ENCODE peak calls at places on chromosomes 3 and 15, in ten cellular contexts. B is endothelial cell of umbilical vein; M is fibroblast of lung; G is CD8-positive, alpha-beta T cell; K is HCT116; Y is sigmoid colon; E is A549; H is DND-41; X is body of pancreas; O is PC-9. Q is an unnamed sample. For H3K9me3, the result is how much of the 10 kb centered on the place peaks cover.

GRCh38 chr3:132354916-132355702 is 37.9 kb downstream of the ACP3 start:
- DNase-seq in B (no peak), M (no peak), G (no peak), K (no peak), Y (no peak), E (no peak), H (no peak), X (no peak), O (no peak), Q (peak)

GRCh38 chr15:63895787-63896218 is 62.1 kb upstream of the HERC1 start:
- DNase-seq in B (no peak), M (no peak), G (no peak), K (no peak), Y (no peak), E (no peak), H (no peak), X (no peak), O (no peak), Q (no peak)

GRCh38 chr3:185070491-185071335 is 82.1 kb downstream of the C3orf70 start:
- DNase-seq in B (peak), M (peak), G (no peak), K (peak), Y (no peak), E (peak), H (no peak), X (peak), O (peak), Q (peak)

GRCh38 chr3:127689266-127689860 is 16.6 kb downstream of the ABTB1 start:
- DNase-seq in B (no peak), M (no peak), G (no peak), K (no peak), Y (peak), E (no peak), H (no peak), X (no peak), O (no peak), Q (no peak)

GRCh38 chr3:194364652-194365434 is 4.7 kb downstream of the LRRC15 start:
- DNase-seq in B (peak), M (peak), G (no peak), K (no peak), Y (no peak), E (no peak), H (no peak), X (peak), O (no peak), Q (no peak)

GRCh38 chr3:54830658-54831057 is 97.2 kb downstream of the LRTM1 start:
- DNase-seq in B (no peak), M (peak), G (no peak), K (peak), Y (no peak), E (peak), H (peak), X (no peak), O (peak), Q (peak)

GRCh38 chr15:51828621-51829359 is 663 bp upstream of the TMOD3 start:
- DNase-seq in B (no peak), M (no peak), G (no peak), K (no peak), Y (no peak), E (peak), H (no peak), X (no peak), O (peak), Q (no peak)

GRCh38 chr3:157713101-157713500 is 209.9 kb upstream of the VEPH1 start:
- DNase-seq in B (no peak), M (no peak), G (no peak), K (no peak), Y (no peak), E (no peak), H (no peak), X (no peak), O (no peak), Q (no peak)

GRCh38 chr15:43440721-43441281 is 52.2 kb downstream of the TP53BP1 start:
- DNase-seq in B (peak), M (peak), G (no peak), K (peak), Y (peak), E (peak), H (peak), X (peak), O (peak), Q (peak)

GRCh38 chr3:4512895-4513616 is 19.9 kb downstream of the ITPR1 start:
- DNase-seq in B (no peak), M (no peak), G (no peak), K (no peak), Y (no peak), E (no peak), H (peak), X (no peak), O (no peak), Q (no peak)

GRCh38 chr3:58562498-58562897 is 14.7 kb downstream of the FAM107A start:
- DNase-seq in B (no peak), M (no peak), G (no peak), K (no peak), Y (no peak), E (no peak), H (no peak), X (no peak), O (no peak), Q (no peak)

GRCh38 chr3:134829716-134830115 is 34.7 kb downstream of the EPHB1 start:
- DNase-seq in B (no peak), M (no peak), G (no peak), K (no peak), Y (no peak), E (no peak), H (no peak), X (no peak), O (no peak), Q (no peak)

GRCh38 chr3:86175593-86175992 is 815.4 kb downstream of the VGLL3 start:
- DNase-seq in B (no peak), M (no peak), G (no peak), K (no peak), Y (no peak), E (no peak), H (no peak), X (peak), O (no peak), Q (no peak)

GRCh38 chr3:128144512-128144911 is 8.8 kb upstream of the EEFSEC start:
- DNase-seq in B (no peak), M (no peak), G (no peak), K (no peak), Y (no peak), E (no peak), H (no peak), X (no peak), O (no peak), Q (no peak)

GRCh38 chr15:62352817-62353216 is 187.7 kb upstream of the C2CD4B start:
- DNase-seq in B (no peak), M (no peak), G (no peak), K (no peak), Y (no peak), E (no peak), H (no peak), X (no peak), O (no peak), Q (no peak)

GRCh38 chr3:67635806-67636205 is 18.6 kb downstream of the SUCLG2 start:
- DNase-seq in B (no peak), M (peak), G (no peak), K (no peak), Y (no peak), E (no peak), H (no peak), X (no peak), O (no peak), Q (no peak)

GRCh38 chr3:81470416-81470978 is 290.9 kb downstream of the GBE1 start:
- DNase-seq in B (no peak), M (no peak), G (no peak), K (no peak), Y (no peak), E (no peak), H (no peak), X (no peak), O (no peak), Q (no peak)

GRCh38 chr15:60733196-60733595 is 254.3 kb upstream of the ICE2 start:
- DNase-seq in B (no peak), M (no peak), G (no peak), K (no peak), Y (no peak), E (no peak), H (no peak), X (no peak), O (no peak), Q (no peak)

GRCh38 chr15:101188517-101189340 is 63.1 kb downstream of the CHSY1 start:
- DNase-seq in B (peak), M (peak), G (no peak), K (no peak), Y (no peak), E (no peak), H (no peak), X (no peak), O (no peak), Q (no peak)

GRCh38 chr3:57397175-57398026 is 104.9 kb upstream of the ASB14 start:
- DNase-seq in B (peak), M (peak), G (peak), K (peak), Y (no peak), E (peak), H (peak), X (peak), O (peak), Q (peak)

GRCh38 chr15:41691471-41691870 is 31.3 kb downstream of the MGA start:
- DNase-seq in B (peak), M (no peak), G (no peak), K (no peak), Y (no peak), E (no peak), H (no peak), X (no peak), O (no peak), Q (no peak)

GRCh38 chr3:125229168-125229567 is 16.6 kb upstream of the SLC12A8 start:
- DNase-seq in B (no peak), M (no peak), G (no peak), K (no peak), Y (no peak), E (no peak), H (no peak), X (no peak), O (no peak), Q (no peak)

GRCh38 chr3:79086514-79086913 is 681.3 kb downstream of the ROBO1 start:
- DNase-seq in B (peak), M (peak), G (no peak), K (peak), Y (peak), E (peak), H (peak), X (peak), O (peak), Q (peak)

GRCh38 chr3:188082040-188082439 is 71.9 kb upstream of the LPP start:
- DNase-seq in B (no peak), M (peak), G (no peak), K (no peak), Y (no peak), E (no peak), H (no peak), X (peak), O (no peak), Q (no peak)

GRCh38 chr3:158768361-158768787 is 33.5 kb upstream of the MFSD1 start:
- DNase-seq in B (peak), M (peak), G (no peak), K (no peak), Y (peak), E (peak), H (no peak), X (peak), O (peak), Q (peak)

GRCh38 chr3:65685621-65686020 is 353.1 kb downstream of the MAGI1 start:
- DNase-seq in B (peak), M (peak), G (no peak), K (no peak), Y (no peak), E (no peak), H (no peak), X (peak), O (no peak), Q (no peak)

GRCh38 chr3:115930922-115931321 is 307.6 kb downstream of the GAP43 start:
- DNase-seq in B (no peak), M (no peak), G (no peak), K (no peak), Y (no peak), E (no peak), H (no peak), X (no peak), O (no peak), Q (no peak)

GRCh38 chr15:63474810-63475316 is 29.5 kb upstream of the USP3 start:
- DNase-seq in B (no peak), M (no peak), G (no peak), K (no peak), Y (no peak), E (peak), H (no peak), X (peak), O (no peak), Q (peak)

GRCh38 chr3:183188895-183189462 is 26.4 kb upstream of the LAMP3 start:
- DNase-seq in B (peak), M (no peak), G (no peak), K (peak), Y (no peak), E (peak), H (peak), X (peak), O (no peak), Q (no peak)

GRCh38 chr15:95635666-95636065 is 694.8 kb upstream of the NR2F2 start:
- DNase-seq in B (no peak), M (no peak), G (no peak), K (no peak), Y (no peak), E (no peak), H (no peak), X (no peak), O (no peak), Q (no peak)
- H3K27ac ChIP-seq in B (no peak), M (no peak), G (no peak), K (no peak), Y (no peak), E (no peak), H (no peak), X (no peak), O (peak), Q (no peak)

GRCh38 chr15:20657084-20657483 is 115.5 kb upstream of the GOLGA6L6 start:
- DNase-seq in B (no peak), M (no peak), G (no peak), K (no peak), Y (no peak), E (no peak), H (no peak), X (no peak), O (no peak), Q (no peak)

GRCh38 chr15:20658024-20658423 is 116.4 kb upstream of the GOLGA6L6 start:
- DNase-seq in B (no peak), M (no peak), G (no peak), K (no peak), Y (no peak), E (no peak), H (no peak), X (no peak), O (no peak), Q (no peak)

DNA sequence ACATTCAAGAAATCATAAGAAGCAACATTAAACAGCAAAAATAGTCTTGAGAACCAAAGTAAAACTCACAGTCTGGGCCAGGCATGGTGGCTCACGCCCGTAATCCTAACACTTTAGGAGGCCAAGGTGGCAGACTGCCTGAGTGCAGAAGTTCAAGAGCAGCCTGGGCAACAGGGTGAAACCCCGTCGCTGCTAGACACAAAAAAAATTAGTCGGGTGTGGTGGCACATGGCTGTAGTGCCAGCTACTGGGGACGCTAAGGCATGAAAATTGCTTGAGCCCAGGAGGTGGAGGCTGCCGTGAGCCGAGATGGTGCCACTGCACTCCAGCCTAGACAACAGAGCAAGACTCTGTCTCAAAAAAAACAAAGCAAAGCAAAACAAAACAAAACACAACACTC is 117.7 kb upstream of the GOLGA6L6 start:
- DNase-seq in B (no peak), M (no peak), G (no peak), K (no peak), Y (no peak), E (no peak), H (no peak), X (no peak), O (no peak), Q (no peak)
- H3K9me3 ChIP-seq in B (under half), M (under half), G (under half), K (under half), Y (under half), E (under half), H (under half), X (under half), O (under half), Q (under half)

DNA sequence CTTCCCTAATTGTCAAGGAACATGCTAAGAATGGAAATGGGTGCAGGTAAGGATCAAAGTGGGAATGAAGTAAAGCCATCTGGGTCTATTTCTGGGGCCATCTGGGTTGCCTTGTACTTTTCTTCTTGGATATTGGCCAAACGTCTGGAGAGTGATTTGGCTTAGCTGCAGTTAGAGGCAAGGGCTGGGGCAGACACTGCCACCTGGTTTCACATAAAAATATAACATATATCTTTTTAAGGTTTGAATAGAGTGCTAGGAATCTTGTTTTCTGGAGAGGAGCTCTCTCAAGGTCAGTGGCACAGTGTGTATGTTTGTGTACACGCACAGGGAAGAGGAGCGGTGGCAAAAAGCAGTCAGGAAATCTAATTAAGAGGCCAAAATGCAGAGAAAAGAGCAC is 24.7 kb upstream of the EOMES start:
- DNase-seq in B (no peak), M (no peak), G (no peak), K (no peak), Y (no peak), E (no peak), H (no peak), X (no peak), O (no peak), Q (no peak)
- H3K4me3 ChIP-seq in B (no peak), M (no peak), G (no peak), K (no peak), Y (no peak), E (no peak), H (no peak), X (no peak), O (no peak), Q (no peak)

GRCh38 chr15:70765504-70766281 is 2.3 kb upstream of the UACA start:
- DNase-seq in B (no peak), M (peak), G (no peak), K (no peak), Y (no peak), E (no peak), H (no peak), X (no peak), O (no peak), Q (no peak)
- H3K27ac ChIP-seq in B (no peak), M (no peak), G (no peak), K (no peak), Y (no peak), E (no peak), H (no peak), X (no peak), O (no peak), Q (no peak)

DNA sequence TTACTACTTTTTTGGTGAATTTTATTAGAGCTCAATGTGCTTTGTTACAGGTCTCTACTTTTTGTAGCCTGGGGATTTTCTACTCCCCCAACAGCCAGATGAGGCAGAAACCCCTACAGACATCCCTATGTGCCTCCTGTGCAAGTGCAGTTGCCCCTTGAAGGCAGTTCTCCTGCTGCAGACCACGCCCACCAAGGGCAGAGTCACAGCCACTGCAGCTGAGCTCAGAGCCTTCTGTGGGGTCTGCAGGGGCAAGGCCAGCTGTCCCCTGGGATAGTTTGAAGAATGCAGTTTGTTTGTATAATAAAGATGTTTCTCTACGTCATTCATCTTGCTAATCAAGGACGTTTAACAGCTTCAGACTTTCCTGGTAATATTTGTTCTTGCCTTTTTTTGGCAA is 76.8 kb downstream of the NPAP1 start:
- DNase-seq in B (no peak), M (no peak), G (no peak), K (no peak), Y (no peak), E (no peak), H (peak), X (no peak), O (no peak), Q (no peak)
- H3K9me3 ChIP-seq in B (under half), M (under half), G (under half), K (under half), Y (under half), E (under half), H (under half), X (under half), O (under half), Q (under half)

GRCh38 chr15:28884151-28884940 is 1.4 kb upstream of the APBA2 start:
- DNase-seq in B (no peak), M (no peak), G (no peak), K (no peak), Y (no peak), E (no peak), H (no peak), X (no peak), O (no peak), Q (no peak)

GRCh38 chr15:28887344-28888174 is 1.8 kb downstream of the APBA2 start:
- DNase-seq in B (no peak), M (no peak), G (no peak), K (no peak), Y (no peak), E (no peak), H (no peak), X (no peak), O (no peak), Q (no peak)

GRCh38 chr15:28885630-28886430 is at the start of gene APBA2:
- DNase-seq in B (no peak), M (peak), G (peak), K (no peak), Y (no peak), E (peak), H (no peak), X (peak), O (no peak), Q (no peak)

GRCh38 chr15:28886431-28887343 is 913 bp downstream of the APBA2 start:
- DNase-seq in B (no peak), M (no peak), G (no peak), K (no peak), Y (no peak), E (no peak), H (no peak), X (no peak), O (no peak), Q (no peak)

GRCh38 chr15:28885289-28885629 is 515 bp upstream of the APBA2 start:
- DNase-seq in B (no peak), M (peak), G (no peak), K (no peak), Y (no peak), E (no peak), H (no peak), X (no peak), O (no peak), Q (no peak)
- H3K4me3 ChIP-seq in B (peak), M (peak), G (peak), K (no peak), Y (peak), E (peak), H (no peak), X (no peak), O (no peak), Q (peak)

GRCh38 chr15:68543546-68544008 is 35.2 kb upstream of the CORO2B start:
- DNase-seq in B (no peak), M (no peak), G (no peak), K (no peak), Y (no peak), E (peak), H (no peak), X (no peak), O (no peak), Q (no peak)

GRCh38 chr15:68541743-68542142 is 37.0 kb upstream of the CORO2B start:
- DNase-seq in B (no peak), M (no peak), G (no peak), K (no peak), Y (no peak), E (no peak), H (no peak), X (no peak), O (no peak), Q (no peak)

GRCh38 chr15:68542348-68542747 is 36.4 kb upstream of the CORO2B start:
- DNase-seq in B (no peak), M (no peak), G (no peak), K (no peak), Y (no peak), E (no peak), H (no peak), X (no peak), O (no peak), Q (no peak)

GRCh38 chr15:68546318-68546717 is 32.5 kb upstream of the CORO2B start:
- DNase-seq in B (no peak), M (no peak), G (no peak), K (no peak), Y (no peak), E (no peak), H (no peak), X (no peak), O (no peak), Q (no peak)

GRCh38 chr15:68542771-68543544 is 35.8 kb upstream of the CORO2B start:
- DNase-seq in B (peak), M (peak), G (no peak), K (no peak), Y (no peak), E (no peak), H (no peak), X (peak), O (no peak), Q (no peak)
- H3K27ac ChIP-seq in B (peak), M (peak), G (no peak), K (no peak), Y (no peak), E (peak), H (no peak), X (no peak), O (no peak), Q (no peak)